ENCODE peak calls at places on chromosomes 2 and 18, in four cellular contexts. One of them, this sample, is unnamed.

GRCh38 chr2:215479536-215480240 is 43.8 kb upstream of the FN1 start:
- DNase-seq in lower leg skin: no peak
- DNase-seq in heart left ventricle: no peak
- DNase-seq in fibroblast of villous mesenchyme: no peak
- DNase-seq in this sample: no peak

GRCh38 chr2:70104231-70105111 is 17.2 kb downstream of the PCBP1 start:
- DNase-seq in heart left ventricle: no peak
- DNase-seq in fibroblast of villous mesenchyme: peak
- DNase-seq in lower leg skin: no peak
- DNase-seq in this sample: no peak

GRCh38 chr2:73239776-73240175 is 5.7 kb downstream of the CCT7 start:
- DNase-seq in lower leg skin: no peak
- DNase-seq in heart left ventricle: no peak
- DNase-seq in fibroblast of villous mesenchyme: peak
- DNase-seq in this sample: no peak

GRCh38 chr18:75538727-75539126 is 111.2 kb upstream of the SMIM21 start:
- DNase-seq in lower leg skin: no peak
- DNase-seq in heart left ventricle: no peak
- DNase-seq in fibroblast of villous mesenchyme: peak
- DNase-seq in this sample: no peak

GRCh38 chr2:189014426-189015138 is 40.4 kb downstream of the COL3A1 start:
- DNase-seq in fibroblast of villous mesenchyme: peak
- DNase-seq in heart left ventricle: no peak
- DNase-seq in lower leg skin: no peak
- DNase-seq in this sample: no peak

GRCh38 chr2:30003128-30003527 is 81.7 kb upstream of the ALK start:
- DNase-seq in heart left ventricle: no peak
- DNase-seq in fibroblast of villous mesenchyme: no peak
- DNase-seq in lower leg skin: no peak
- DNase-seq in this sample: no peak

GRCh38 chr2:1556286-1556685 is 143.0 kb downstream of the TPO start:
- DNase-seq in heart left ventricle: no peak
- DNase-seq in lower leg skin: no peak
- DNase-seq in fibroblast of villous mesenchyme: no peak
- DNase-seq in this sample: no peak

GRCh38 chr2:108921096-108922030 is 67.7 kb downstream of the EDAR start:
- DNase-seq in fibroblast of villous mesenchyme: no peak
- DNase-seq in heart left ventricle: no peak
- DNase-seq in lower leg skin: no peak
- DNase-seq in this sample: no peak

GRCh38 chr2:2575870-2576386 is 244.9 kb upstream of the MYT1L start:
- DNase-seq in fibroblast of villous mesenchyme: no peak
- DNase-seq in lower leg skin: no peak
- DNase-seq in heart left ventricle: no peak
- DNase-seq in this sample: peak

GRCh38 chr18:3577456-3577855 is 127.5 kb downstream of the TGIF1 start:
- DNase-seq in lower leg skin: no peak
- DNase-seq in fibroblast of villous mesenchyme: peak
- DNase-seq in heart left ventricle: no peak
- DNase-seq in this sample: no peak

GRCh38 chr2:237291138-237291792 is 122.7 kb downstream of the COL6A3 start:
- DNase-seq in lower leg skin: peak
- DNase-seq in heart left ventricle: peak
- DNase-seq in fibroblast of villous mesenchyme: peak
- DNase-seq in this sample: peak

GRCh38 chr2:113878743-113879142 is 11.1 kb upstream of the ACTR3 start:
- DNase-seq in heart left ventricle: no peak
- DNase-seq in fibroblast of villous mesenchyme: no peak
- DNase-seq in lower leg skin: no peak
- DNase-seq in this sample: no peak

GRCh38 chr2:238158018-238158806 is 558 bp upstream of the ERFE start:
- DNase-seq in lower leg skin: no peak
- DNase-seq in heart left ventricle: peak
- DNase-seq in fibroblast of villous mesenchyme: no peak
- DNase-seq in this sample: no peak

GRCh38 chr2:183605440-183605839 is 481.2 kb downstream of the NUP35 start:
- DNase-seq in fibroblast of villous mesenchyme: no peak
- DNase-seq in heart left ventricle: no peak
- DNase-seq in lower leg skin: no peak
- DNase-seq in this sample: no peak

DNA sequence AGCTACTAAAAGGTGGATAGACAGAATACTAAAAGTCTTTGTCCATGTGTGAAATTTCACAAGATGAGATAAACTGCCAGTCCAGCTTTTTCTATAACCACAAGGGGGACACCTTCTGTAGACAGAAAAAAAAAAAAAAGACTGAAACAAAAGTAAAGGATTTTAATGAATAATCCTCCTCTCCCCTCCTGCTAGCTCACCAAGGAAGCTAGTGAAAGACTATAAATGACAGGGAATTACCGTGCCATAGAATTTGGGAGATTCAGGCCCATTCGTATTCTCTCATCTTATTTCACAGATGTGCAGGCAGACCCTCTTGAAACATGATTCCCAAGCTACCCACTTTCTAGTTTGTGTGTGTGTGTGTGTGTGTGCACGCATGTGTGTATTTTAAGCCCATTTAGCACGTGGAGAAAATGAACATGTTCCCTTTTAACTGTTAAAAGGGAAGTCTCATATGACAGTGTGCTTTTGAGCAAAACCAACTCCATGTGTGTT is 36.3 kb upstream of the SLC8A1 start:
- DNase-seq in lower leg skin: no peak
- DNase-seq in fibroblast of villous mesenchyme: peak
- DNase-seq in heart left ventricle: no peak
- DNase-seq in this sample: no peak
- TF ChIP-seq CTCF in lower leg skin: no peak
- TF ChIP-seq CTCF in fibroblast of villous mesenchyme: peak
- TF ChIP-seq CTCF in heart left ventricle: peak
- TF ChIP-seq CTCF in this sample: peak

GRCh38 chr2:179898873-179899272 is 37.5 kb upstream of the ZNF385B start:
- DNase-seq in fibroblast of villous mesenchyme: peak
- DNase-seq in heart left ventricle: no peak
- DNase-seq in lower leg skin: no peak
- DNase-seq in this sample: no peak
- TF ChIP-seq CTCF in fibroblast of villous mesenchyme: peak
- TF ChIP-seq CTCF in heart left ventricle: no peak
- TF ChIP-seq CTCF in lower leg skin: no peak
- TF ChIP-seq CTCF in this sample: no peak

GRCh38 chr2:227745594-227745993 is at the start of gene SCYGR8:
- DNase-seq in fibroblast of villous mesenchyme: no peak
- DNase-seq in lower leg skin: no peak
- DNase-seq in heart left ventricle: no peak
- DNase-seq in this sample: no peak

DNA sequence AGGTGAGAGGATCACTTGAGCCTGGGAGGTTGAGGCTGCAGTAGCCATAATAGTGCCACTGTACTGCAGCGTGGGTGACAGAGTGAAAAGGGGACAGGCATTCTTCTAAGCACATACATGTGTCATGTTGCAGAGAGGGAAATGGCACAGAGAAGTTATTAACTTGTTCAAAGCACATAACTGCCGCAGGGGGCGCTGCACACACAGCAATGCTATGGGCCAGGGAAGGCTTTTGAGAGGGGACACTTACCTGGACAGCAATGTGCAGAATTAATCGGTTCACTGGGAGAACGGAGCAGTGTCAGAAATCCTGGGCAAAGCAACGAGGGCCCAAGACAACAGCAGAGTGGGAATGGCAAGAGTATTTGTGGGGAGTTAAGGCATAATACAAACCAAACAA is 2.4 kb downstream of the SCYGR8 start:
- DNase-seq in heart left ventricle: no peak
- DNase-seq in lower leg skin: no peak
- DNase-seq in fibroblast of villous mesenchyme: no peak
- DNase-seq in this sample: no peak
- TF ChIP-seq CTCF in heart left ventricle: no peak
- TF ChIP-seq CTCF in lower leg skin: no peak
- TF ChIP-seq CTCF in fibroblast of villous mesenchyme: peak
- TF ChIP-seq CTCF in this sample: no peak

DNA sequence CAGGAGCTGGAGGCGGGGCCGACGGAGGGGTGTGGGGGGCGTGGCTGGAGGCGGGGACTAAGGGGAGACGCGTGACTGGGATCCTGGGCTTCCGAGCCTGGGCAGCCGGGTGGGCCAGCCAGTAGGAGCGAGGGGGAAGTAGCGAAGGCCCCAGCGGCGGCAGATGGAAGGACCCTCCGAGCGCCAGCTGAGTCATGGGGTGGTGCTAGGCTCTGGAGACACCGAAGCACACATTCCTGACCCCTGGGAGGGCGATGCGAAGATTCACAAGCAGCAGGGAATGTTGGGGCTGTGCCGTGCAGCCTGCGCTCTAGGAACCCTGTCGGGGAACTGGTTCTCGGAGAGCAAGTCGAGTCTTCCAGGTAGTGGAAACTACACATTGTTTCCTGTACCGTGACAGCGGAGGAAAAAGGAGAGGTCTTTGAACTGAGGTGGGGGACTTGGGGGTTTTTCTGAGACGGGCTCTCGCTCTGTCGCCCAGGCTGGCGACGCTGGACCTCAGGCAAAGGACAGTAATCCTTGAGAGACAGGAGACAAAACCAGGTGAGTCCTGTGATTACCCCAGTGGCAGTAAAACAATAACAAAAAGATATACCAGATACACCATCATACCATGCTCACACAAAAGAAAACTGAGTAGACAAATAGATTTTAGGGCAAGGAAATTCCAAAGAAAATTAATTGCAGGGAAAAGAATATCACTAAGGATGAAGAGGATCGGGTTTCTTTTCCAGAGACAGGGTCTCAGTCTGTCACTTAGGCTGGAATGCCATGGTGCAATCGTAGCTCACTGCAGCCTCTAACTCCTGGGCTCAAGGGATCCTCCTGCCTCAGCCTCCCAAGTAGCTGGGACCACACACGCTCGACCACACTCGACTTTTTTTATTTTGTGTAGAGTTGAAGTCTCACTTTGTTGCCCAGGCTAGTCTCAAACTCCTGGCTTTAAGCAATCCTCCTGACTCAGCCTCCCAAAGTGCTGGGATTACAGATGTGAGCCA is 828 bp upstream of the AFG3L2 start:
- DNase-seq in lower leg skin: no peak
- DNase-seq in heart left ventricle: no peak
- DNase-seq in fibroblast of villous mesenchyme: no peak
- DNase-seq in this sample: no peak
- TF ChIP-seq CTCF in lower leg skin: no peak
- TF ChIP-seq CTCF in heart left ventricle: no peak
- TF ChIP-seq CTCF in fibroblast of villous mesenchyme: peak
- TF ChIP-seq CTCF in this sample: no peak